ENCODE peak calls at places on chromosome 21, in six cellular contexts. R is AG04450, G is cardiac muscle cell, S is HFF-Myc, I is AG04449, T is lower leg skin. K is an unnamed sample.

GRCh38 chr21:35204850-35205564 is 155.9 kb upstream of the RUNX1 start:
- DNase-seq in R (peak), G (no peak), S (peak), I (peak), T (peak), K (peak)

GRCh38 chr21:43273016-43273707 is 104.4 kb downstream of the CRYAA start:
- DNase-seq in R (no peak), G (no peak), S (no peak), I (no peak), T (no peak), K (no peak)

GRCh38 chr21:25283720-25284119 is 323.6 kb downstream of the MRPL39 start:
- DNase-seq in R (peak), G (peak), S (no peak), I (no peak), T (no peak), K (peak)

GRCh38 chr21:43935711-43936110 is 70.7 kb downstream of the AGPAT3 start:
- DNase-seq in R (no peak), G (no peak), S (no peak), I (no peak), T (no peak), K (no peak)

GRCh38 chr21:42414928-42415769 is 11.4 kb downstream of the UBASH3A start:
- DNase-seq in R (no peak), G (no peak), S (peak), I (no peak), T (no peak), K (no peak)

GRCh38 chr21:35163381-35163780 is 114.3 kb upstream of the RUNX1 start:
- DNase-seq in R (no peak), G (no peak), S (no peak), I (no peak), T (no peak), K (no peak)

GRCh38 chr21:15534450-15534886 is 195.3 kb upstream of the USP25 start:
- DNase-seq in R (no peak), G (no peak), S (no peak), I (no peak), T (no peak), K (no peak)

GRCh38 chr21:41767606-41768370 is 936 bp upstream of the RIPK4 start:
- DNase-seq in R (no peak), G (no peak), S (no peak), I (no peak), T (no peak), K (no peak)

GRCh38 chr21:36456714-36457399 is 23.1 kb downstream of the CLDN14 start:
- DNase-seq in R (no peak), G (no peak), S (no peak), I (no peak), T (no peak), K (no peak)

GRCh38 chr21:32921632-32922230 is 104.0 kb upstream of the OLIG2 start:
- DNase-seq in R (no peak), G (no peak), S (no peak), I (no peak), T (peak), K (no peak)

GRCh38 chr21:21730524-21730923 is 732.3 kb downstream of the NCAM2 start:
- DNase-seq in R (no peak), G (no peak), S (no peak), I (no peak), T (no peak), K (no peak)

GRCh38 chr21:42621166-42621827 is 32.1 kb upstream of the PDE9A start:
- DNase-seq in R (no peak), G (no peak), S (no peak), I (no peak), T (peak), K (no peak)

GRCh38 chr21:16437586-16437985 is 707.8 kb downstream of the USP25 start:
- DNase-seq in R (no peak), G (no peak), S (no peak), I (no peak), T (no peak), K (no peak)

GRCh38 chr21:41366522-41367151 is 4.8 kb downstream of the MX2 start:
- DNase-seq in R (peak), G (no peak), S (no peak), I (peak), T (peak), K (no peak)

GRCh38 chr21:33273044-33273443 is 6.9 kb downstream of the IL10RB start:
- DNase-seq in R (no peak), G (no peak), S (no peak), I (no peak), T (no peak), K (no peak)

GRCh38 chr21:39612233-39613028 is at the start of gene B3GALT5:
- DNase-seq in R (no peak), G (peak), S (no peak), I (no peak), T (no peak), K (no peak)

GRCh38 chr21:33268736-33269441 is 2.7 kb downstream of the IL10RB start:
- DNase-seq in R (no peak), G (no peak), S (no peak), I (no peak), T (no peak), K (no peak)

GRCh38 chr21:16572032-16572431 is 842.2 kb downstream of the USP25 start:
- DNase-seq in R (no peak), G (no peak), S (no peak), I (no peak), T (no peak), K (no peak)

GRCh38 chr21:34227386-34227852 is 136.4 kb upstream of the KCNE2 start:
- DNase-seq in R (peak), G (no peak), S (peak), I (no peak), T (no peak), K (no peak)

GRCh38 chr21:36916718-36917117 is 49.8 kb downstream of the HLCS start:
- DNase-seq in R (no peak), G (no peak), S (no peak), I (no peak), T (peak), K (no peak)

GRCh38 chr21:42010507-42011493 is 640 bp upstream of the ZBTB21 start:
- DNase-seq in R (no peak), G (peak), S (no peak), I (no peak), T (no peak), K (no peak)

GRCh38 chr21:46437511-46437910 is 21.2 kb upstream of the DIP2A start:
- DNase-seq in R (no peak), G (no peak), S (no peak), I (no peak), T (no peak), K (no peak)

GRCh38 chr21:31351438-31351837 is 7.4 kb upstream of the TIAM1 start:
- DNase-seq in R (no peak), G (no peak), S (no peak), I (no peak), T (no peak), K (no peak)

GRCh38 chr21:26961704-26962103 is 5.2 kb downstream of the ADAMTS5 start:
- DNase-seq in R (no peak), G (no peak), S (no peak), I (no peak), T (no peak), K (no peak)

GRCh38 chr21:31052489-31053142 is 14.3 kb upstream of the KRTAP19-8 start:
- DNase-seq in R (no peak), G (no peak), S (no peak), I (no peak), T (peak), K (no peak)

GRCh38 chr21:31724552-31724951 is 7.4 kb downstream of the SCAF4 start:
- DNase-seq in R (no peak), G (no peak), S (no peak), I (no peak), T (no peak), K (no peak)

DNA sequence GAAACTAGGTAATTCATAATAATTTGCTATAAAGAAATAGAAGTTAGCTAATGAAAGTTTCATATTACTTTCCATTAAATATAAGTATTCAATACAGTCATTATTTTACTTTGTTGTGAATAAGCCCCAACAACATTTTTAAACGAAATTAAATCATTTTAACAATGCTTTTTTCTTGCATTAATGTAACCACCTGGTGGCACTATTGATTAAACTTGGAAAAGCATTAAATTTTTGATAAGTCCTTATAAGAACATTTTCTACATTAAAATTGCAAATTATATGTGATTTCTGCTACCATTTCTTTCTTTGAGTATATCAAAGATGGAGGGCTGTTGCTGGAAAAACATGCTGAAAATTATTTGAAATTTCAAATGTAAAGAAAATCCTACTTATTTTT is 918.8 kb upstream of the TMPRSS15 start:
- DNase-seq in R (no peak), G (no peak), S (no peak), I (no peak), T (no peak), K (no peak)
- TF ChIP-seq CTCF in R (no peak), G (peak), S (no peak), I (no peak), T (no peak), K (no peak)

GRCh38 chr21:38258803-38259485 is 2.2 kb downstream of the KCNJ15 start:
- DNase-seq in R (peak), G (no peak), S (no peak), I (peak), T (no peak), K (no peak)
- H3K4me3 ChIP-seq in R (no peak), G (no peak), S (no peak), I (no peak), T (no peak), K (no peak)

GRCh38 chr21:29943885-29944284 is 4.1 kb upstream of the GRIK1 start:
- DNase-seq in R (no peak), G (no peak), S (no peak), I (no peak), T (no peak), K (no peak)
- TF ChIP-seq CTCF in R (no peak), G (peak), S (peak), I (no peak), T (no peak), K (no peak)

DNA sequence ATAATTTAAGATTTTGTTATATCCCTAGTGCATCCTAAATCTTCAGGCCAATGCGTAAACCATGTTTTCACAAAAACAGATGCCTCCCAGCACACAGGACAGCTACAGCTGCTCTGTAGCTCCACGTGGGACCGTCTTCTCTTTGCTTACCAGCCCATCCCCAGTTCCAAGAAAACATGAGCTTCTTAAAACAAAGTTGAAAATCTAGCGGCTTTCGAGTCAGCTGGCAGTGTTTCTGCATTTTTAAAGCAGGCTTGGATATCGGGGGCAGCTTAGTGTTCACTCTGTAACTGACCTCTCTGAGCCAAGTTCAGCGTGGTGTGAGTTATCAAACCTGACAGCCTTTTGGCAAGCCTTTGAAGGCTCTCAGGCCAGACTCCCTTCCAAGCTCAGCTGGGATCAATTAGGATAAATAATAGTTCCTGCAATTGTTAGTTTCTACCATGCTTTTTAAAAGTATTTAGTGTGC is 881.5 kb downstream of the LTN1 start:
- DNase-seq in R (peak), G (peak), S (peak), I (peak), T (no peak), K (peak)
- H3K4me3 ChIP-seq in R (no peak), G (no peak), S (peak), I (no peak), T (no peak), K (peak)

DNA sequence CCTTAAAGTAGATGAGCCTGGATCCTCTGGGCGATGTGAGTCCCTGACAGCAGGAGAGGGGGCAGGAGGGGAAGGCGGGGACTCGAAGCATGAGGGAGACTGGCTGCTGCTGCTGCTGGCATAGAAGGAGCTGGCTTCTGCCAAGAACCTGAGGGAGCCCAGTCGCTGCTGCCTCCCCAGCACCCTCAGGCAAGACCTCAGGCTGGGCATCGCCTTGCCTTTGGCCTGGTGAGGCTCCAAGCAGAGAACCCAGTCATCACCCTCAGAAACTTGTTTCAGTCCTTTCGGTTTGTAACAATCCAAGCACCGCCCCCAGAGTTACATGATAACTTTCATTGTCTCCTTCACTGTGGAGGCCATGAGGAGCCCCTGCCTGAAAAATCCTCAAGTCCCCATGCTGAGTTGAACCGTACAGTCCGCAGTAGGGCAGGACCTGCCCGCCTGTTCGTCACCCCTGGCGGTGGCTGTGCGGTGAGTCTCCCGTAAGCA is 38.8 kb downstream of the POFUT2 start:
- DNase-seq in R (no peak), G (peak), S (no peak), I (no peak), T (no peak), K (no peak)
- TF ChIP-seq CTCF in R (no peak), G (no peak), S (no peak), I (no peak), T (no peak), K (no peak)

GRCh38 chr21:10511116-10511515 is 10.3 kb upstream of the TPTE start:
- DNase-seq in R (no peak), G (no peak), S (no peak), I (no peak), T (no peak), K (no peak)
- H3K4me3 ChIP-seq in R (no peak), G (no peak), S (no peak), I (no peak), T (no peak), K (no peak)

K was measured in BJ.